ENCODE peak calls at places on chromosomes 11 and 22, in nine cellular contexts. K, Z, P, N, R, C, S, D and Y are unnamed samples. For H3K4me1, the result is how much of the 10 kb centered on the place peaks cover.

GRCh38 chr11:118610773-118611432 is 3.5 kb downstream of the PHLDB1 start:
- DNase-seq in C (peak), R (peak), P (peak), D (peak), N (peak), S (peak), K (peak), Z (peak), Y (peak)

GRCh38 chr11:67054851-67055523 is 1.7 kb upstream of the RHOD start:
- DNase-seq in K (no peak), C (peak), R (peak), S (no peak), P (peak), D (peak), N (no peak), Z (peak), Y (peak)

GRCh38 chr22:43580351-43580750 is 168.5 kb downstream of the MPPED1 start:
- DNase-seq in Z (no peak), P (no peak), N (no peak), R (no peak), D (no peak), K (no peak), S (no peak), C (no peak), Y (no peak)

GRCh38 chr22:26851125-26851524 is 193.7 kb downstream of the MIAT start:
- DNase-seq in R (no peak), K (no peak), Z (no peak), C (no peak), S (no peak), P (no peak), N (no peak), D (no peak), Y (no peak)

GRCh38 chr22:32904044-32904443 is 102.5 kb downstream of the TIMP3 start:
- DNase-seq in N (no peak), Z (peak), R (peak), S (peak), D (peak), P (no peak), K (peak), C (no peak), Y (peak)

GRCh38 chr11:15955595-15955994 is 400.8 kb downstream of the SOX6 start:
- DNase-seq in S (no peak), P (no peak), D (no peak), C (no peak), Z (no peak), R (no peak), N (no peak), K (no peak), Y (no peak)

GRCh38 chr22:45270095-45271020 is 14.4 kb upstream of the UPK3A start:
- DNase-seq in P (no peak), Z (no peak), C (no peak), N (no peak), S (no peak), D (no peak), R (no peak), K (no peak), Y (no peak)

GRCh38 chr11:1009371-1009770 is 27.1 kb downstream of the MUC6 start:
- DNase-seq in S (no peak), C (peak), P (no peak), Z (no peak), D (no peak), R (no peak), K (no peak), N (no peak), Y (no peak)

GRCh38 chr11:62132188-62132587 is 8.4 kb downstream of the INCENP start:
- DNase-seq in C (no peak), Z (no peak), R (no peak), S (no peak), K (no peak), P (no peak), D (no peak), N (no peak), Y (no peak)

GRCh38 chr22:49081261-49081666 is 746.4 kb downstream of the BRD1 start:
- DNase-seq in P (no peak), D (no peak), N (no peak), K (no peak), Z (no peak), S (no peak), C (no peak), R (no peak), Y (no peak)

GRCh38 chr22:29268511-29269229 is 602 bp downstream of the EWSR1 start:
- DNase-seq in C (peak), P (peak), S (peak), K (no peak), R (peak), Z (peak), D (peak), N (no peak), Y (peak)

GRCh38 chr11:112614605-112615004 is 346.6 kb upstream of the NCAM1 start:
- DNase-seq in N (no peak), D (no peak), K (no peak), C (no peak), S (no peak), Z (no peak), R (no peak), P (no peak), Y (no peak)

GRCh38 chr11:46099973-46100335 is 21.3 kb downstream of the PHF21A start:
- DNase-seq in K (no peak), P (no peak), S (no peak), D (peak), R (no peak), Z (no peak), C (no peak), N (no peak), Y (no peak)

GRCh38 chr22:28986366-28986765 is 75.3 kb downstream of the C22orf31 start:
- DNase-seq in R (no peak), S (no peak), D (peak), P (no peak), K (no peak), C (no peak), Z (no peak), N (no peak), Y (no peak)

GRCh38 chr11:14290422-14290821 is 68.6 kb downstream of the RRAS2 start:
- DNase-seq in P (no peak), S (no peak), K (no peak), R (no peak), C (no peak), N (no peak), Z (no peak), D (no peak), Y (no peak)

GRCh38 chr22:21587803-21588611 is 20.5 kb downstream of the UBE2L3 start:
- DNase-seq in S (no peak), Z (no peak), C (no peak), P (no peak), R (no peak), D (peak), N (no peak), K (no peak), Y (no peak)

GRCh38 chr11:109750964-109751363 is 329.0 kb downstream of the C11orf87 start:
- DNase-seq in Z (no peak), C (no peak), P (no peak), D (no peak), K (no peak), R (no peak), N (no peak), S (no peak), Y (no peak)

GRCh38 chr22:38032681-38033521 is 24.3 kb upstream of the PICK1 start:
- DNase-seq in S (peak), C (no peak), N (peak), R (peak), Z (no peak), P (no peak), K (no peak), D (peak), Y (no peak)

GRCh38 chr11:91513734-91514133 is 710.9 kb upstream of the FAT3 start:
- DNase-seq in Z (no peak), R (no peak), K (no peak), N (no peak), D (peak), S (no peak), P (no peak), C (no peak), Y (no peak)

GRCh38 chr22:22716136-22716535 is 71.7 kb downstream of the GGTLC2 start:
- DNase-seq in P (no peak), R (no peak), N (no peak), D (no peak), S (no peak), C (no peak), K (no peak), Z (no peak), Y (no peak)

GRCh38 chr11:16158426-16158994 is 197.8 kb downstream of the SOX6 start:
- DNase-seq in D (no peak), C (no peak), N (no peak), P (no peak), K (no peak), R (no peak), S (no peak), Z (no peak), Y (no peak)

GRCh38 chr22:37232140-37232998 is 11.7 kb downstream of the RAC2 start:
- DNase-seq in R (no peak), K (no peak), N (no peak), C (no peak), S (no peak), Z (no peak), P (no peak), D (no peak), Y (no peak)

GRCh38 chr11:90874971-90875370 is 652.1 kb upstream of the CHORDC1 start:
- DNase-seq in S (no peak), Z (no peak), R (no peak), K (no peak), D (no peak), N (no peak), C (no peak), P (no peak), Y (no peak)

GRCh38 chr11:10481567-10482349 is 26.7 kb downstream of the AMPD3 start:
- DNase-seq in K (no peak), N (no peak), C (no peak), D (peak), P (no peak), S (no peak), R (no peak), Z (no peak), Y (no peak)

GRCh38 chr11:48210052-48210451 is 6.6 kb upstream of the OR4B1 start:
- DNase-seq in K (peak), D (no peak), Z (no peak), N (no peak), C (no peak), S (no peak), R (no peak), P (no peak), Y (no peak)

GRCh38 chr11:102287963-102288744 is 29.1 kb upstream of the BIRC3 start:
- DNase-seq in C (no peak), R (peak), N (no peak), Z (peak), D (peak), K (peak), P (no peak), S (peak), Y (no peak)

GRCh38 chr11:69534166-69534530 is 52.7 kb downstream of the LINC01488 start:
- DNase-seq in Z (no peak), N (no peak), C (peak), R (peak), D (no peak), S (no peak), K (no peak), P (no peak), Y (no peak)

GRCh38 chr11:46361283-46362145 is 14.3 kb downstream of the DGKZ start:
- DNase-seq in P (peak), S (no peak), C (peak), D (peak), Z (peak), K (no peak), N (no peak), R (peak), Y (peak)

GRCh38 chr11:112157274-112157766 is 6.6 kb downstream of the IL18 start:
- DNase-seq in N (no peak), P (no peak), R (peak), K (no peak), S (no peak), Z (no peak), D (peak), C (no peak), Y (no peak)

GRCh38 chr11:105968021-105968697 is 53.9 kb downstream of the MSANTD4 start:
- DNase-seq in R (no peak), S (no peak), P (no peak), Z (no peak), N (no peak), C (no peak), D (peak), K (no peak), Y (no peak)

GRCh38 chr11:117415358-117415896 is 87.8 kb downstream of the CEP164 start:
- DNase-seq in P (no peak), Z (no peak), K (no peak), N (no peak), C (no peak), R (no peak), S (no peak), D (no peak), Y (no peak)

GRCh38 chr11:106473089-106473722 is 395.7 kb downstream of the AASDHPPT start:
- DNase-seq in R (no peak), D (peak), S (no peak), C (no peak), P (no peak), Z (no peak), K (no peak), N (no peak), Y (no peak)

GRCh38 chr11:96237759-96238158 is 105.2 kb downstream of the MAML2 start:
- DNase-seq in Z (no peak), C (no peak), S (no peak), P (no peak), D (no peak), N (no peak), R (no peak), K (no peak), Y (no peak)

GRCh38 chr11:123569387-123569786 is 85.0 kb downstream of the SCN3B start:
- DNase-seq in S (no peak), R (no peak), N (no peak), Z (no peak), P (no peak), C (no peak), D (no peak), K (no peak), Y (no peak)

GRCh38 chr11:123568367-123568870 is 86.0 kb downstream of the SCN3B start:
- DNase-seq in C (no peak), S (no peak), Z (no peak), P (no peak), D (no peak), K (no peak), N (no peak), R (no peak), Y (no peak)

GRCh38 chr11:123564225-123564624 is 90.2 kb downstream of the SCN3B start:
- DNase-seq in S (no peak), C (no peak), Z (peak), R (no peak), N (no peak), K (no peak), D (no peak), P (no peak), Y (no peak)

GRCh38 chr11:123567466-123567865 is 87.0 kb downstream of the SCN3B start:
- DNase-seq in N (no peak), P (no peak), Z (no peak), K (no peak), D (no peak), C (no peak), S (no peak), R (no peak), Y (no peak)

DNA sequence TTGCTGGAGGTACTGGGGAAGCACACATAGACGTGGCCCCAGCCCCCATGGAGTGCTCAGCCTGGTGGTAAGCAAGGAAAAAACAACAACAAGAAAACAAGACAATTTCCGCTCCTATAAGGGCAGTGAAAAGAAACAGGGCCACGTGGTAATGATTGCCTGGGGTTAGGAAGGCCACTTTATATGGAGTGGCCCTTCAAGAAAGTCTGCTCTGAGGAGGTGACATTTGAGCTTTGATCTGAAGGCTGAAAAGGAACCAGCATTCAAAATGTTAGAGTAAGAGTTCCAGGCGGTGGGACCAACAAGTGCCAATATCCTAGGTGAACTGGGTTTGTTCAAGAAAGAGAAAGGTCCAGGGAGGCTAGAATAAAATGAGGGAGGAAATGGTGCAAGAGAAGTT is 87.6 kb downstream of the SCN3B start:
- DNase-seq in N (no peak), R (no peak), C (no peak), D (no peak), K (no peak), P (no peak), S (no peak), Z (no peak), Y (no peak)
- H3K27ac ChIP-seq in N (no peak), R (no peak), C (no peak), D (no peak), K (no peak), P (no peak), S (no peak), Z (no peak), Y (no peak)

GRCh38 chr11:89205378-89205777 is 27.7 kb downstream of the TYR start:
- DNase-seq in P (no peak), C (no peak), S (no peak), N (no peak), D (no peak), K (no peak), R (no peak), Z (no peak), Y (no peak)
- TF ChIP-seq CTCF in P (no peak), C (no peak), S (no peak), N (no peak), D (no peak), K (no peak), R (no peak), Z (no peak), Y (no peak)

GRCh38 chr11:59182457-59183151 is 10.7 kb downstream of the DTX4 start:
- DNase-seq in N (no peak), Z (no peak), K (peak), C (no peak), S (no peak), P (no peak), D (no peak), R (peak), Y (no peak)

GRCh38 chr11:59185412-59185811 is 13.5 kb downstream of the DTX4 start:
- DNase-seq in R (no peak), N (no peak), S (no peak), K (no peak), P (no peak), Z (no peak), D (peak), C (no peak), Y (no peak)

GRCh38 chr11:59181746-59182456 is 10.0 kb downstream of the DTX4 start:
- DNase-seq in C (no peak), N (no peak), S (no peak), D (no peak), K (no peak), P (no peak), Z (no peak), R (no peak), Y (no peak)

GRCh38 chr11:59184876-59185275 is 12.9 kb downstream of the DTX4 start:
- DNase-seq in K (no peak), Z (no peak), C (no peak), P (no peak), S (no peak), D (no peak), R (no peak), N (no peak), Y (no peak)

GRCh38 chr11:59183768-59184167 is 11.8 kb downstream of the DTX4 start:
- DNase-seq in R (no peak), Z (no peak), C (no peak), S (no peak), P (no peak), N (no peak), K (no peak), D (peak), Y (no peak)
- H3K4me1 ChIP-seq in R (half or more), Z (under half), C (under half), S (under half), P (under half), N (under half), K (under half), D (under half), Y (under half)

DNA sequence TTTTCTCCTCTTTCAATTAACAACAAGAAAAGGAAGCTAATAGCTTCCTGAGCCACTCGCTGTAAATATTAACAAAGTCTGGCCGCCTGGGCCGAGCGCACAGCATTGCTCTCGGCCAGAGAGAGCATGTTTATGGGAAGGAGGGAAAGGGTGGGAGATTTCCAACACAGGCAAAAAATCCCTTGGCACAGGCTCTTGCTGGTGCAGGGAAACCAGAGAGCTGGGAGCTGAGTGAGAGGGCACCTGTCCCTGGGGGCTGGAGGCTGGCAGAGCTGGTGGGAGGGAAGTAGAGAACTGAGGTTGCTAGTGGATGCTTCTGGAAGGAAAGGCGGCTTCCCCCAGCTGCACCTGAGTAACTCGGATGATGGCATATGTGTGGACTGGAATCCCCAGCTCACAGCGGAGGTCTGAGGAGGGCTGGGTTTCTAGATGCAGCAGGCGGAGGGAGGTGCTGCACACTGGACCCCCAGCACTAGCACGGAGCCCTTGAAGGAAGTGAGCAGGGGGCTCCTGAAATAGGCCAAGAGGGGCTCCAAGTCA is 59.6 kb downstream of the FLRT1 start:
- DNase-seq in N (no peak), K (no peak), D (peak), R (no peak), S (no peak), C (no peak), Z (no peak), P (no peak), Y (no peak)
- H3K27ac ChIP-seq in N (peak), K (no peak), D (no peak), R (no peak), S (no peak), C (no peak), Z (no peak), P (no peak), Y (no peak)